ENCODE peak calls at places on chromosomes 2 and 18, in four cellular contexts. X is activated CD4-positive, alpha-beta T cell treated with anti-CD3 and anti-CD28 coated beads, Interleukin-2, amount 50 U/mL, for 24 hours; T is AG04449; F is EL. C is an unnamed sample.

GRCh38 chr18:52812834-52813233 is 472.8 kb downstream of the DCC start:
- DNase-seq in X (no peak), T (no peak), F (no peak), C (no peak)

GRCh38 chr2:74226648-74227213 is 28.3 kb downstream of the MTHFD2 start:
- DNase-seq in X (no peak), T (no peak), F (no peak), C (no peak)

GRCh38 chr2:217737127-217737526 is 265.7 kb downstream of the TNS1 start:
- DNase-seq in X (no peak), T (no peak), F (no peak), C (no peak)

GRCh38 chr2:105541189-105542050 is 142.6 kb upstream of the FHL2 start:
- DNase-seq in X (no peak), T (no peak), F (no peak), C (peak; percentile 72)

GRCh38 chr2:239396881-239397681 is 3.7 kb downstream of the HDAC4 start:
- DNase-seq in X (no peak), T (no peak), F (no peak), C (no peak)

GRCh38 chr2:73250872-73251846 is 17.1 kb downstream of the CCT7 start:
- DNase-seq in X (no peak), T (no peak), F (no peak), C (no peak)

GRCh38 chr2:110114801-110115200 is 821 bp downstream of the MALL start:
- DNase-seq in X (no peak), T (no peak), F (no peak), C (peak; percentile 60)

GRCh38 chr2:39660612-39661196 is 5.0 kb upstream of the TMEM178A start:
- DNase-seq in X (no peak), T (no peak), F (no peak), C (peak; percentile 66)

GRCh38 chr18:48669180-48669675 is 130.4 kb downstream of the CTIF start:
- DNase-seq in X (no peak), T (no peak), F (no peak), C (no peak)